ENCODE peak calls at places on chromosome 19, in eight cellular contexts. L, X, N, P, B, R, T and F are unnamed samples.

GRCh38 chr19:46019270-46019669 is 3.6 kb downstream of the PGLYRP1 start:
- DNase-seq in L (no peak), X (no peak), R (no peak), P (no peak), B (no peak), T (no peak), N (no peak), F (no peak)

GRCh38 chr19:5110546-5110945 is 141.6 kb downstream of the KDM4B start:
- DNase-seq in N (no peak), X (no peak), P (no peak), T (no peak), L (no peak), B (no peak), R (no peak), F (no peak)

GRCh38 chr19:3372413-3372812 is 6.0 kb downstream of the NFIC start:
- DNase-seq in P (no peak), X (no peak), L (no peak), T (no peak), N (no peak), R (no peak), B (no peak), F (no peak)

GRCh38 chr19:38068851-38069250 is 155.2 kb downstream of the DPF1 start:
- DNase-seq in X (no peak), L (no peak), P (no peak), B (no peak), R (no peak), T (no peak), N (no peak), F (no peak)

GRCh38 chr19:38152461-38153379 is 71.3 kb downstream of the DPF1 start:
- DNase-seq in T (peak; percentile 79), L (no peak), X (no peak), N (peak; percentile 63), B (no peak), R (no peak), P (no peak), F (no peak)

GRCh38 chr19:13212759-13213330 is 62.6 kb downstream of the IER2 start:
- DNase-seq in P (peak; percentile 94), T (no peak), X (peak; percentile 20), L (peak; percentile 54), N (peak; percentile 76), B (peak; percentile 51), R (peak; percentile 58), F (peak; percentile 25)

GRCh38 chr19:2296141-2296540 is 11.8 kb downstream of the LINGO3 start:
- DNase-seq in N (no peak), P (peak; percentile 74), T (no peak), R (no peak), X (no peak), B (no peak), L (no peak), F (no peak)

GRCh38 chr19:4139614-4140236 is 13.7 kb upstream of the CREB3L3 start:
- DNase-seq in R (peak; percentile 58), P (peak; percentile 96), B (peak; percentile 79), X (peak; percentile 48), N (peak; percentile 71), L (peak; percentile 68), T (no peak), F (peak; percentile 51)

GRCh38 chr19:45668342-45668871 is 386 bp downstream of the GIPR start:
- DNase-seq in L (no peak), R (no peak), T (no peak), X (no peak), N (no peak), B (no peak), P (no peak), F (no peak)

GRCh38 chr19:15463865-15464371 is 426 bp downstream of the RASAL3 start:
- DNase-seq in R (no peak), X (no peak), P (peak; percentile 95), L (no peak), T (no peak), N (no peak), B (no peak), F (no peak)

GRCh38 chr19:6267552-6268381 is 12.0 kb downstream of the MLLT1 start:
- DNase-seq in R (no peak), P (no peak), N (no peak), X (no peak), B (no peak), L (no peak), T (peak; percentile 54), F (no peak)

GRCh38 chr19:6268382-6268771 is 11.4 kb downstream of the MLLT1 start:
- DNase-seq in B (no peak), N (no peak), X (no peak), T (no peak), P (no peak), R (no peak), L (no peak), F (no peak)

GRCh38 chr19:6270822-6271221 is 9.0 kb downstream of the MLLT1 start:
- DNase-seq in L (no peak), P (no peak), R (no peak), B (no peak), N (no peak), X (no peak), T (no peak), F (no peak)

GRCh38 chr19:6270076-6270745 is 9.6 kb downstream of the MLLT1 start:
- DNase-seq in P (no peak), T (no peak), L (no peak), N (peak; percentile 33), X (no peak), B (no peak), R (no peak), F (no peak)

DNA sequence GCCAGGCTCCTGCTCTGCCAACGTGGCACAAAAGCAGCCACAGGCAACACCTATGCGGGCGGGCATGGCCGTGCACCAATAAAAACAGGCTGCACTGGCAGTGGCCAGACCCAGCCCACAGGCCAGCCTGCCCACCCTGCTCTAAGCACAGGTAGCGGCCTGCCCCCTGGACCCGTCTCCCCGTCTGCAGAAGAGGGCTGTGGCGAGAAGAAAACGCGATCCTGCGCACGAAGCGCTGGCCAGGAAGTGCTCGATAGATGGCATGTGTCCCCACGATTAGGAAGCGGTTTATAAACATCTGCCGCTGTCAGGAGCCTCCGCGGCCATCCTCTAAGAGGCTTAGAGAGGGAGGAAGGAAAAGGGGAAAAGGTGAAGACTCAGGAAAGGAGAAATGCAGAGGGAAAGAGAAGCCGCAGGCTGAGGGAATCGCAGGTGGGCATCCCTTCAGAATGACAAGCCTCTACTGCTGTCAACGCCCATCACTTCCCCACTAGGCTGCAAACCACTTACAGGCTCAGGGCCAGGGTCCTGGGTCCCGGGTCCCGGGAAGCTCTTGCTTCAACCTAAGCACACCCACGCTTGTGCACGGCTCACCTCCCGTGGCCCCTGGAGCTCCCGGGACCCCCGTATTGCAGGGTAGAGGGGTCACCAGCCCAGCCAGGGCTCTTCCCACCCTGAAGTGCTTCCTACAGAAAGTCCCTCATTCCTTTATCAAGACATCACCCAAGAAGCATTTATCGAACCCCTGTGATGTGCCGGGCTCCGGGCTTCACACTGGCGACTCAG is 10.5 kb downstream of the MLLT1 start:
- DNase-seq in X (no peak), N (no peak), L (no peak), B (no peak), R (no peak), P (no peak), T (no peak), F (no peak)
- H3K36me3 ChIP-seq in X (peaks cover 7% of the 10 kb centered on the region), N (peaks cover 3% of the 10 kb centered on the region), L (no peaks in the 10 kb centered on the region), B (no peaks in the 10 kb centered on the region), R (peaks cover 18% of the 10 kb centered on the region), P (peaks cover 57% of the 10 kb centered on the region), T (peaks cover 2% of the 10 kb centered on the region), F (peaks cover 8% of the 10 kb centered on the region)

GRCh38 chr19:56594446-56594782 is 688 bp upstream of the ZNF71 start:
- DNase-seq in N (no peak), R (no peak), L (no peak), X (no peak), P (no peak), B (no peak), T (no peak), F (no peak)
- H3K4me3 ChIP-seq in N (peak overlapping the region; percentile 94), R (no peak overlapping the region), L (peak overlapping the region; percentile 92), X (peak overlapping the region; percentile 54), P (peak overlapping the region; percentile 85), B (no peak overlapping the region), T (no peak overlapping the region), F (no peak overlapping the region)

GRCh38 chr19:17486545-17486944 is 16.2 kb downstream of the SLC27A1 start:
- DNase-seq in X (no peak), R (no peak), T (no peak), N (no peak), L (no peak), B (no peak), P (no peak), F (no peak)

GRCh38 chr19:17490411-17490810 is 20.1 kb downstream of the SLC27A1 start:
- DNase-seq in P (no peak), R (no peak), L (no peak), T (no peak), N (no peak), B (no peak), X (no peak), F (no peak)

GRCh38 chr19:17489392-17490030 is 19.2 kb downstream of the SLC27A1 start:
- DNase-seq in P (no peak), N (no peak), B (no peak), R (no peak), X (no peak), L (no peak), T (no peak), F (no peak)

GRCh38 chr19:17487240-17488121 is 17.2 kb downstream of the SLC27A1 start:
- DNase-seq in P (no peak), T (no peak), B (no peak), L (no peak), N (no peak), X (no peak), R (no peak), F (no peak)

GRCh38 chr19:17488593-17489391 is 18.5 kb downstream of the SLC27A1 start:
- DNase-seq in X (no peak), B (peak; percentile 86), R (peak; percentile 88), L (peak; percentile 52), P (peak; percentile 89), T (no peak), N (peak; percentile 92), F (peak; percentile 76)
- TF ChIP-seq CTCF in X (peak; percentile 26), B (no peak), R (peak; percentile 82), L (no peak), P (no peak), T (no peak), N (peak; percentile 62), F (peak; percentile 20)

DNA sequence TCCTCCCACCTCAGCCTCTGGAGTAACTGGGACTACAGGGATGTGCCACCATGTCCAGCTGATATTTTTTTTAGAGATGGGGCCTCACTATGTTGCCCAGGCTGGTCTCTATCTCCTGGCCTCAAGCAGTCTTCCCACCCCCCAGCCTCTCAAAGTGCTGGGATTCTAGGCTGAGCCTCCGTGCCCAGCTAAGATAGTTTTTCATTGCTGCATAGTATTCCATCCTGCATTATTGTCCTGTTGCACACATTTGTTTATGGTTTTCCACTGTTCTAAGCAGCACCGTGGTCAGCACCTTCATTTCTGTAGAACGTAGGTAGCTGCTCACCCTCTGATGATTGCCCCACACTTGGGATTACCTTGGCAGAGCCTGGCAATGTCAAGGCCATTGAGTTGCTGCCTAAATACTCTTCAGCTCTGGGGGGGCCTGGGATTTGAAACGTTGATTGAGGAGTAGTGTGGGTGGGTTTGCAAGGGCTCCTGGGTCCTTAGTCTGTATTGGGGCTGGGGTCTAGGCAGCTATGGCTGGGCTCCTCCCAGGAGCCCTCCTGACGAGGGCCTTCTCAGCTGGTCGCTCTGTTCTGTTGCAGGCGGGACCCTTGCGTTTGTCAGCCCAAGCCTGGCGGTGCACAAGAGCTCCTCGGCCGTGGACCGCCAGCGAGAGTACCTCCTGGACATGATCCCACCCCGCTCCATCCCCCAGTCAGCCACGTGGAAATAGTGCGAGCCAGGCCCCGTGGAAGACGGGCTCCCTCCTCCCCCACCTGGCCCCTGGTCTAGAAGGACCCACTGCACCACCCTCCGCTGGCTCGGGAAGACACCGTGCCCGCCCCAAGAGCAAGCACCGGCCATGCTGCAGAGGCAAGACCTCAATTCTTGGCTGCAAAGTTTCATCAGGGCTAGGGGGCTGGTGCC is 10.3 kb downstream of the TSSK6 start:
- DNase-seq in X (no peak), P (peak; percentile 63), L (no peak), T (no peak), N (no peak), R (no peak), B (no peak), F (no peak)
- H3K36me3 ChIP-seq in X (peaks cover 29% of the 10 kb centered on the region), P (peaks cover 84% of the 10 kb centered on the region), L (no peaks in the 10 kb centered on the region), T (peaks cover 31% of the 10 kb centered on the region), N (peaks cover 27% of the 10 kb centered on the region), R (peaks cover 20% of the 10 kb centered on the region), B (no peaks in the 10 kb centered on the region), F (peaks cover 33% of the 10 kb centered on the region)